ENCODE peak calls at places on chromosomes 6 and 20, in six cellular contexts. M, L, I, J, Z and N are unnamed samples.
A peak's percentile ranks its signal among the peaks of the same experiment; 100 is the strongest.

GRCh38 chr6:149963212-149963461 is 606 bp upstream of the ULBP1 start:
- DNase-seq in M (peak; percentile 89), L (no peak), I (peak; percentile 55), J (no peak), Z (peak; percentile 58), N (no peak)

GRCh38 chr6:159640322-159640721 is 52.7 kb downstream of the SOD2 start:
- DNase-seq in M (no peak), L (no peak), I (no peak), J (no peak), Z (no peak), N (no peak)

GRCh38 chr6:3306848-3307247 is 48.1 kb downstream of the PSMG4 start:
- DNase-seq in M (no peak), L (no peak), I (no peak), J (no peak), Z (no peak), N (no peak)

GRCh38 chr6:163212123-163212522 is 202.4 kb upstream of the QKI start:
- DNase-seq in M (no peak), L (no peak), I (no peak), J (no peak), Z (no peak), N (no peak)

GRCh38 chr6:97674802-97675201 is 391.8 kb upstream of the MMS22L start:
- DNase-seq in M (no peak), L (no peak), I (peak; percentile 84), J (no peak), Z (no peak), N (no peak)

GRCh38 chr6:160810238-160810637 is 108.2 kb downstream of the PLG start:
- DNase-seq in M (no peak), L (no peak), I (no peak), J (no peak), Z (peak; percentile 95), N (no peak)

GRCh38 chr20:57566803-57567459 is 6.0 kb downstream of the PCK1 start:
- DNase-seq in M (no peak), L (no peak), I (no peak), J (no peak), Z (no peak), N (no peak)

GRCh38 chr6:52209672-52210626 is 23.8 kb downstream of the IL17A start:
- DNase-seq in M (no peak), L (no peak), I (no peak), J (no peak), Z (no peak), N (no peak)

GRCh38 chr6:96156425-96156824 is 140.7 kb downstream of the FUT9 start:
- DNase-seq in M (peak; percentile 11), L (no peak), I (no peak), J (no peak), Z (no peak), N (no peak)

GRCh38 chr6:101806241-101806640 is 412.7 kb downstream of the GRIK2 start:
- DNase-seq in M (no peak), L (no peak), I (peak; percentile 97), J (no peak), Z (peak; percentile 46), N (no peak)

GRCh38 chr6:128519132-128519930 is 1.1 kb downstream of the PTPRK start:
- DNase-seq in M (peak; percentile 58), L (peak; percentile 78), I (peak; percentile 59), J (no peak), Z (peak; percentile 57), N (no peak)

GRCh38 chr20:60395993-60396392 is 437.8 kb downstream of the CDH26 start:
- DNase-seq in M (no peak), L (no peak), I (no peak), J (no peak), Z (no peak), N (no peak)

GRCh38 chr6:53235508-53235907 is 86.9 kb upstream of the GCM1 start:
- DNase-seq in M (no peak), L (no peak), I (no peak), J (no peak), Z (no peak), N (no peak)

GRCh38 chr6:11198663-11199603 is 33.5 kb downstream of the NEDD9 start:
- DNase-seq in M (no peak), L (no peak), I (no peak), J (no peak), Z (no peak), N (no peak)

GRCh38 chr20:17843246-17844132 is 125.1 kb downstream of the SNX5 start:
- DNase-seq in M (no peak), L (no peak), I (peak; percentile 99), J (no peak), Z (peak; percentile 94), N (no peak)

GRCh38 chr20:12978613-12979495 is 29.9 kb upstream of the SPTLC3 start:
- DNase-seq in M (no peak), L (no peak), I (no peak), J (no peak), Z (no peak), N (no peak)

GRCh38 chr20:2658414-2659354 is 5.3 kb downstream of the IDH3B start:
- DNase-seq in M (no peak), L (no peak), I (no peak), J (no peak), Z (peak; percentile 36), N (no peak)

GRCh38 chr6:48568856-48569255 is 457.9 kb upstream of the PTCHD4 start:
- DNase-seq in M (no peak), L (no peak), I (no peak), J (no peak), Z (no peak), N (no peak)

GRCh38 chr6:119285908-119286625 is 63.5 kb downstream of the MAN1A1 start:
- DNase-seq in M (no peak), L (no peak), I (peak; percentile 45), J (no peak), Z (no peak), N (no peak)

GRCh38 chr6:22906091-22906549 is 336.8 kb downstream of the HDGFL1 start:
- DNase-seq in M (peak; percentile 39), L (peak; percentile 24), I (peak; percentile 51), J (no peak), Z (peak; percentile 79), N (no peak)

GRCh38 chr6:108260126-108260808 is 573 bp downstream of the SNX3 start:
- DNase-seq in M (peak; percentile 58), L (peak; percentile 65), I (peak; percentile 39), J (peak; percentile 25), Z (peak; percentile 45), N (no peak)

GRCh38 chr20:53492212-53492611 is 101.4 kb downstream of the ZNF217 start:
- DNase-seq in M (peak; percentile 79), L (no peak), I (no peak), J (no peak), Z (peak; percentile 28), N (no peak)

GRCh38 chr6:47234258-47234933 is 75.3 kb downstream of the TNFRSF21 start:
- DNase-seq in M (peak; percentile 90), L (no peak), I (no peak), J (no peak), Z (no peak), N (no peak)

GRCh38 chr20:51022803-51023616 is at the start of gene KCNG1:
- DNase-seq in M (peak; percentile 76), L (peak; percentile 93), I (peak; percentile 78), J (no peak), Z (peak; percentile 95), N (peak; percentile 68)

GRCh38 chr6:144265390-144265789 is 19.7 kb upstream of the UTRN start:
- DNase-seq in M (peak; percentile 76), L (peak; percentile 86), I (peak; percentile 90), J (peak; percentile 28), Z (peak; percentile 82), N (peak; percentile 86)
- H3K9ac ChIP-seq in M (no peak overlapping the region), L (no peak overlapping the region), I (no peak overlapping the region), J (no peak overlapping the region), Z (peak overlapping the region; percentile 41), N (no peak overlapping the region)

DNA sequence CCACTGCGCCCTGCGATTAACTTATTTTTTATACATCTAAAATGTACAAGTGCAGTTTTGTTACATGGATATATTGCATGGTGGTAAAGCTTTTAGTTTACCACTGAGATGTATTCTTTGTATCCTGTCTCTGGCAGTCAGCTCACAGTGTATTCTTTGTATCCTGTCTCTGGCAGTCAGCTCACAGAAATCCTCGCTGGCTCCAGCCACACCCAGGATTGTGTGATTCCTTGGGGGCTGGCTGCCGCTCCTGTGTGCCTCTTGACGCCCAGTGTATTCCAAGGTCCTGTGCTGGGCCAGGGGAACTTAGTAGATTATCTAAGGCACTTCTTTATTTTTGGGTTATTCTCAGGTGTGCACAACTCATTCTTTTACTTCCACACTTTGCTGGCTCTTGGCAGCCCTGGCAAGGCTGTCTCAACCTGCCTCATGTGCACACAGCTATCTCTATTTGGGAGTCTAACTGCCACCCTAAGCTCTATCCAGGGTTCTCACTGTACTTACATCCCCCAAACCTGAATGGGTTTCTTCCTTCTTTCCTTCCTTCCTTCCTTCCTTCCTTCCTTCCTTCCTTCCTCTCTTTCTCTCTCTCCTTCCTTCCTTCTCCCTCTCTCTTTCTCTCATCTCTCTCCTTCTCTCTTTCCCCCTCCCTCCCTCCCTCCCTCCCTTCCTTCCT is 12.4 kb upstream of the RNF24 start:
- DNase-seq in M (no peak), L (no peak), I (no peak), J (no peak), Z (no peak), N (no peak)
- H3K9ac ChIP-seq in M (no peak overlapping the region), L (no peak overlapping the region), I (no peak overlapping the region), J (no peak overlapping the region), Z (no peak overlapping the region), N (no peak overlapping the region)

GRCh38 chr6:18451756-18452155 is 64.6 kb downstream of the RNF144B start:
- DNase-seq in M (no peak), L (no peak), I (no peak), J (no peak), Z (no peak), N (no peak)

GRCh38 chr6:18454446-18454845 is 67.3 kb downstream of the RNF144B start:
- DNase-seq in M (no peak), L (no peak), I (no peak), J (no peak), Z (no peak), N (no peak)

GRCh38 chr6:18457065-18457817 is 70.1 kb downstream of the RNF144B start:
- DNase-seq in M (peak; percentile 48), L (peak; percentile 11), I (no peak), J (no peak), Z (no peak), N (no peak)
- H3K9ac ChIP-seq in M (no peak overlapping the region), L (no peak overlapping the region), I (no peak overlapping the region), J (no peak overlapping the region), Z (no peak overlapping the region), N (no peak overlapping the region)

DNA sequence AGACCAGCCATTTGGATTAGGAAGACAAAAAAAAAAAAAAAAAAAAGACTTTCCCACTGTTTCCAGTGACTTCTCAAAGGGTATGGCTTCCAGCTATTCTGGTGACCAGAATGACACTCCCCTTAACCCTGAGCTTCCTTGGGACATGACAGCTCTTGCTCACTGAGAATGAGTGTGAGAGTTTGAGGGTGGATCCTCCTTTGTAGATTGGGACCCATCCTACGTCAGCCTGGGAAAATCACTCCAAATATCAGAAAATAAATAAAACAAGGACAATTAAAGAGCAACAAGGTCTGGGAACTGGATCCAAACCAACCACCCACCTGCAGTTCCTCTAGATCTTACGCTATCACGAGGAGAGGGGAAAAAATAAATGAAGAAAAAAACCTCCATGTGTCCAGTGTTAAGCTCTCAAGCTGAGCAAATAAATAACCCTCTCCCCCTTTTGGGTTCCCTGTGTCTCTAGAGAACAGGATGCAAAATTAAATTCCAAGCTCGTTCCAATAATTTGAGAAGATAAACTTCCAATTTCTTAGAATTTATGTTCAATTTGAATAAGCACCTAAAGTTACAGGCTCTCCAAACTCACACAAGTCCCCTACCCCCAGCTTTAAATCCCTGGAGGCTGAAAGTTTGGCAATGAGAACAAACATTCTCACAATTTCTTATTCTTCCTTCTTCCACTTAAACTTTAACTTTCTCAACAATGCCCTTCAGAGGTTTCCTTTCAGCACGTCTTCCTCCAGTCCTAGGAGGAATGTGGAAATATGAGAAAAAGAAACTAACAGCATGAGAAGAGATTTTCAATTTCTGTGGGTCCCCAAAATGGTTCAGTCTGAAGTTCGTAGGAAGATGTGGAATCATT is 170.2 kb downstream of the MTFR2 start:
- DNase-seq in M (peak; percentile 37), L (no peak), I (no peak), J (no peak), Z (no peak), N (no peak)
- H3K9ac ChIP-seq in M (no peak overlapping the region), L (no peak overlapping the region), I (no peak overlapping the region), J (no peak overlapping the region), Z (no peak overlapping the region), N (no peak overlapping the region)